ENCODE peak calls at places on chromosomes 12 and 14, in eight cellular contexts. X is CD8-positive, alpha-beta T cell; U is tibial nerve; I is breast epithelium; Q is thoracic aorta; M is psoas muscle; A is HFF-Myc; Z is Peyer's patch. P is an unnamed sample.

GRCh38 chr14:76237349-76237990 is 85.7 kb downstream of the GPATCH2L start:
- DNase-seq in X (no peak), U (no peak), I (no peak), Q (no peak), M (no peak), A (no peak), Z (no peak), P (no peak)

GRCh38 chr14:24311837-24312615 is 724 bp downstream of the LTB4R start:
- DNase-seq in X (no peak), U (no peak), I (no peak), Q (no peak), M (no peak), A (no peak), Z (no peak), P (no peak)

GRCh38 chr14:23381871-23382270 is 5.0 kb downstream of the CMTM5 start:
- DNase-seq in X (no peak), U (no peak), I (no peak), Q (no peak), M (no peak), A (no peak), Z (no peak), P (no peak)

GRCh38 chr14:101125313-101125712 is 221.8 kb upstream of the RTL1 start:
- DNase-seq in X (peak; percentile 5), U (peak; percentile 3), I (no peak), Q (no peak), M (no peak), A (no peak), Z (peak; percentile 8), P (no peak)

GRCh38 chr12:109736552-109737108 is 23.0 kb downstream of the FAM222A start:
- DNase-seq in X (no peak), U (no peak), I (peak; percentile 38), Q (peak; percentile 0), M (peak; percentile 24), A (peak; percentile 22), Z (peak; percentile 62), P (no peak)

GRCh38 chr14:55512421-55512820 is 67.6 kb upstream of the KTN1 start:
- DNase-seq in X (no peak), U (no peak), I (no peak), Q (no peak), M (no peak), A (no peak), Z (no peak), P (no peak)

GRCh38 chr14:53943751-53944083 is 12.9 kb downstream of the BMP4 start:
- DNase-seq in X (no peak), U (no peak), I (no peak), Q (no peak), M (no peak), A (no peak), Z (no peak), P (no peak)

GRCh38 chr14:91796622-91797347 is 64.9 kb upstream of the CATSPERB start:
- DNase-seq in X (no peak), U (no peak), I (no peak), Q (no peak), M (no peak), A (no peak), Z (no peak), P (no peak)

GRCh38 chr14:30692669-30693068 is 70.5 kb downstream of the SCFD1 start:
- DNase-seq in X (no peak), U (no peak), I (no peak), Q (no peak), M (no peak), A (no peak), Z (no peak), P (no peak)

GRCh38 chr12:69476276-69477017 is 6.3 kb downstream of the FRS2 start:
- DNase-seq in X (no peak), U (no peak), I (no peak), Q (no peak), M (no peak), A (no peak), Z (no peak), P (no peak)

GRCh38 chr14:91112172-91112571 is 1.7 kb upstream of the DGLUCY start:
- DNase-seq in X (no peak), U (no peak), I (no peak), Q (no peak), M (no peak), A (no peak), Z (no peak), P (no peak)

GRCh38 chr12:65113621-65114035 is 7.5 kb downstream of the WIF1 start:
- DNase-seq in X (no peak), U (no peak), I (no peak), Q (no peak), M (no peak), A (peak; percentile 74), Z (no peak), P (no peak)

DNA sequence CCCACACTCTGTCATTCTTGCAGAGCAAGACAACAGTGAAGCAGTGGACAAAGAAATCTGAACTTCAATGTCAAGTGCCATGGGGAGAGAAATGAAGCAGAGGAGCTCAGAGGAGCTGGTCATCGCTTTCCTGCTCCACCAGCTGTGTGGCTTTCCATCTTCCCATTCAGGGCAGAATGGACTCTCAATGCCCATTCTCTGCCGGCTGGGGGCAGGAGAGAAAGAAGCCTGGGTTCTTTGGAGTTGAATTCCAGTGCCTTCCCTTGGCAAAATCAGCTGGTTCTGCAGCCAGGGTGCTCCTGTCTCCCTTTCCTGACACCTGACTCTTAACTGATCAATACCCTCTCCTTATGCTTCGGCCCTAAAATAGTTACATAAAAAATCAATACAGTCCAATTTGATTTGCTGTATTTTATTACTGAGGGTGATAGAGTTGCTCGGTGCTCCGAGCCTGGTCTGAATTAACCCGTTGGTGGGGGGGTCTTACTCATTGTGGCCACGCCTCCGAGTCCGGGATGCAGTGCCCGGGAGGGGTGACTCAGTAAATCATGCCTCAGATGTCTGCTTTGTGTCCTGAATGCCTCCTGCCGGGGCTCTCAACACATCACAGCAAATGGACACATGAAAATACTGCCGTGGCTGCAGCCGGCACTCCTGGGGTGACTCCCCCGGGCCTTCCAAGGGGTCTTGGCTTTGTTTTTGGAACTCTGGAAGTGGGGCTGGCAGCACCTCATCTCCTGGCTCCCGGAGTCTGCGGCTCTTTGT is 128.7 kb downstream of the AACS start:
- DNase-seq in X (no peak), U (no peak), I (no peak), Q (no peak), M (no peak), A (no peak), Z (no peak), P (no peak)
- TF ChIP-seq CTCF in X (no peak), U (no peak), I (no peak), Q (no peak), M (no peak), A (no peak), Z (no peak), P (no peak)

GRCh38 chr12:26863515-26863914 is 30.5 kb upstream of the ITPR2 start:
- DNase-seq in X (no peak), U (no peak), I (no peak), Q (no peak), M (no peak), A (no peak), Z (no peak), P (no peak)
- TF ChIP-seq CTCF in X (no peak), U (no peak), I (no peak), Q (no peak), M (no peak), A (peak; percentile 22), Z (no peak), P (peak; percentile 7)

DNA sequence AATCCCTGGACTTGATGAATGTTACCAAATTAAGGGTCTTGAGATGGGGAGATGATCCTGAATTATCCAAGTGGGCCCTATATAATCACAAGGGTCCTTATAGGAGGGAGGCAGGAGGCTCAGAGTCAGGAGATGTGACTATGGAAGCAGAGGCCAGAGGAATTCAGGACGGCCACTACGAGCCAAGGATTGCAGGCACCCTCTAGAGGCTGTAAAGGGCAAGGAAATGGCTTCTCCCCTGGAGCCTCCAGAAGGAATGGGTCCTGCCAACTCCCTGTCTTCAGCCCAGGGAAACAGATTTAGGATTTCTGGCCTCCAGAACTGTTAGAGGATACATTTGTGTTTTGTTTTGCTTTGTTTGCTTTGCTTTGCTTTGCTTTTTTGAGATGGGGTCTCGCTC is 8.8 kb downstream of the BDKRB1 start:
- DNase-seq in X (no peak), U (no peak), I (no peak), Q (no peak), M (no peak), A (no peak), Z (peak; percentile 67), P (no peak)
- TF ChIP-seq CTCF in X (no peak), U (no peak), I (no peak), Q (no peak), M (no peak), A (peak; percentile 56), Z (peak; percentile 63), P (peak; percentile 12)

DNA sequence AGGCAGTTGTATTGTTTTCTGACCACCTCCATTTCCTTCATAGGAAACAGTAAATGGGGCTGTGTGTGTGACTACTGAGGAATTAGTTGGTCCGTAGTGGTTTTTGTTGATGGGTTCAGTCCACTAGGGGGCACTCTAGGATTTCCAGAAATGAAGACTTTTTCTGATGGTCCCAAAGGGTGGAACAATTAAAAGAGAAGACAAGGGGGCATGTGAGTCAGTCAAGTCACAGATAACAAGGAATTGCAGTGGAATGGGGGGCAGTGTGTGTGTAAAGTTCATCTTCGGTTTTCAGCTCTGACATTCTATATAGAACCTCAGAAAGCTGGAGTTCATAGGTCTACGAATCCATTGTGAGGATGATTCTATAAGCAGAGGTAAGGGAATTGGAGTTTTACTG is 186.6 kb upstream of the OR4E1 start:
- DNase-seq in X (no peak), U (no peak), I (no peak), Q (no peak), M (no peak), A (no peak), Z (peak; percentile 46), P (no peak)
- TF ChIP-seq CTCF in X (no peak), U (no peak), I (no peak), Q (no peak), M (no peak), A (peak; percentile 21), Z (peak; percentile 15), P (peak; percentile 46)

GRCh38 chr14:87632796-87633195 is 360.2 kb downstream of the GALC start:
- DNase-seq in X (no peak), U (no peak), I (no peak), Q (no peak), M (no peak), A (no peak), Z (no peak), P (no peak)
- TF ChIP-seq CTCF in X (no peak), U (no peak), I (no peak), Q (no peak), M (no peak), A (no peak), Z (no peak), P (no peak)